ENCODE peak calls at places on chromosome 13, in six cellular contexts. L is fibroblast of pulmonary artery, T is lung, N is foreskin fibroblast, C is cardiac muscle cell, H is PC-9. O is an unnamed sample.

GRCh38 chr13:33676700-33677048 is 141.3 kb upstream of the RFC3 start:
- DNase-seq in L (peak; percentile 67), T (peak; percentile 53), N (peak; percentile 47), C (peak; percentile 76), H (no peak), O (peak; percentile 43)

GRCh38 chr13:64158910-64159309 is 2743.3 kb upstream of the PCDH20 start:
- DNase-seq in L (peak; percentile 74), T (no peak), N (peak; percentile 37), C (peak; percentile 62), H (no peak), O (no peak)

GRCh38 chr13:44249439-44249838 is 124.2 kb upstream of the SERP2 start:
- DNase-seq in L (peak; percentile 77), T (no peak), N (peak; percentile 74), C (peak; percentile 85), H (no peak), O (peak; percentile 58)

GRCh38 chr13:34254366-34254765 is 436.4 kb downstream of the RFC3 start:
- DNase-seq in L (no peak), T (no peak), N (peak; percentile 6), C (no peak), H (no peak), O (no peak)

GRCh38 chr13:28606466-28606865 is 52.5 kb upstream of the POMP start:
- DNase-seq in L (peak; percentile 23), T (no peak), N (no peak), C (no peak), H (no peak), O (no peak)

GRCh38 chr13:42660367-42660965 is 86.5 kb downstream of the TNFSF11 start:
- DNase-seq in L (peak; percentile 51), T (no peak), N (peak; percentile 6), C (peak; percentile 54), H (no peak), O (peak; percentile 32)

GRCh38 chr13:51479199-51479523 is 26.3 kb upstream of the INTS6 start:
- DNase-seq in L (peak; percentile 53), T (no peak), N (peak; percentile 36), C (peak; percentile 25), H (no peak), O (no peak)

GRCh38 chr13:23673867-23674605 is 103.8 kb downstream of the TNFRSF19 start:
- DNase-seq in L (no peak), T (no peak), N (no peak), C (no peak), H (no peak), O (no peak)

GRCh38 chr13:46198794-46199193 is 12.9 kb upstream of the LRRC63 start:
- DNase-seq in L (no peak), T (no peak), N (no peak), C (no peak), H (no peak), O (no peak)

GRCh38 chr13:26601669-26602068 is 44.2 kb downstream of the WASF3 start:
- DNase-seq in L (peak; percentile 24), T (no peak), N (peak; percentile 41), C (peak; percentile 40), H (no peak), O (no peak)

GRCh38 chr13:100836696-100837095 is 162.1 kb upstream of the TMTC4 start:
- DNase-seq in L (peak; percentile 26), T (no peak), N (no peak), C (peak; percentile 5), H (no peak), O (no peak)

GRCh38 chr13:35162420-35162819 is 220.3 kb downstream of the NBEA start:
- DNase-seq in L (no peak), T (no peak), N (no peak), C (no peak), H (no peak), O (no peak)

GRCh38 chr13:108086678-108087077 is 128.7 kb downstream of the LIG4 start:
- DNase-seq in L (peak; percentile 12), T (no peak), N (no peak), C (no peak), H (peak; percentile 9), O (no peak)

GRCh38 chr13:33181264-33181663 is 104.3 kb downstream of the STARD13 start:
- DNase-seq in L (no peak), T (no peak), N (no peak), C (no peak), H (no peak), O (peak; percentile 63)

GRCh38 chr13:99717959-99718674 is 216.8 kb downstream of the TM9SF2 start:
- DNase-seq in L (no peak), T (no peak), N (no peak), C (no peak), H (no peak), O (no peak)
- H3K4me3 ChIP-seq in L (no peak overlapping the region), T (no peak overlapping the region), N (no peak overlapping the region), C (no peak overlapping the region), H (no peak overlapping the region), O (no peak overlapping the region)

GRCh38 chr13:24887759-24888158 is 123.8 kb downstream of the RNF17 start:
- DNase-seq in L (no peak), T (no peak), N (no peak), C (no peak), H (no peak), O (no peak)

GRCh38 chr13:24891476-24892108 is 127.6 kb downstream of the RNF17 start:
- DNase-seq in L (no peak), T (no peak), N (no peak), C (no peak), H (no peak), O (no peak)

GRCh38 chr13:24890256-24890655 is 126.3 kb downstream of the RNF17 start:
- DNase-seq in L (no peak), T (no peak), N (no peak), C (no peak), H (no peak), O (no peak)

GRCh38 chr13:24892844-24893243 is 128.9 kb downstream of the RNF17 start:
- DNase-seq in L (no peak), T (no peak), N (no peak), C (no peak), H (no peak), O (no peak)

GRCh38 chr13:24888291-24888931 is 124.4 kb downstream of the RNF17 start:
- DNase-seq in L (no peak), T (no peak), N (no peak), C (no peak), H (no peak), O (no peak)
- TF ChIP-seq CTCF in L (no peak), T (no peak), N (no peak), C (no peak), H (no peak), O (no peak)

GRCh38 chr13:49497272-49497671 is 1.5 kb downstream of the PHF11 start:
- DNase-seq in L (no peak), T (no peak), N (no peak), C (no peak), H (no peak), O (no peak)

GRCh38 chr13:49495783-49496762 is at the start of gene PHF11:
- DNase-seq in L (peak; percentile 66), T (peak; percentile 87), N (peak; percentile 73), C (peak; percentile 75), H (peak; percentile 68), O (no peak)

GRCh38 chr13:49498211-49498610 is 2.5 kb downstream of the PHF11 start:
- DNase-seq in L (no peak), T (no peak), N (no peak), C (no peak), H (no peak), O (no peak)

GRCh38 chr13:49499889-49500660 is 4.3 kb downstream of the PHF11 start:
- DNase-seq in L (peak; percentile 58), T (no peak), N (peak; percentile 49), C (peak; percentile 69), H (no peak), O (no peak)

GRCh38 chr13:49494645-49495044 is 1.1 kb upstream of the PHF11 start:
- DNase-seq in L (no peak), T (no peak), N (no peak), C (no peak), H (no peak), O (no peak)
- H3K4me3 ChIP-seq in L (peak overlapping the region; percentile 61), T (no peak overlapping the region), N (peak overlapping the region; percentile 70), C (no peak overlapping the region), H (peak overlapping the region; percentile 64), O (no peak overlapping the region)

DNA sequence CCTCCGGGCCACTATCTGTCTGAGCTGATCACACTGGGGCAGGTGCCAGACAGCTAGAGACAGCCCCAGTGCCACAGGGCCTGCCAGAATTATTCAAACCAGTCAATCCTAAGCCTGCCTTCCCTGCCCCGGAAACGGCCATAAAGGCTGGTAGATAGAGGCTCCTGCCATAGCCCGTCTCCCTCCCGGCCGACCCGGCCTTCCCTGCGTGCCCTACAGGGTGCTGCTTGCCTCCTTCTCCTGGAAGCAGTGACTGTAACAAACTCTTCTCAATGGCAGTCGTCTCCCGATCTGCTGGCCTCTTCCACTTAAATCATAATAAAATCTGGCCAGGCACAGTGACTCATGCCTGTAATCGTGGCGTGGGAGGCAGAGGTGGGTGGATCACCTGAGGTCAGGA is 158.6 kb upstream of the SOX1 start:
- DNase-seq in L (no peak), T (no peak), N (no peak), C (no peak), H (no peak), O (no peak)
- TF ChIP-seq CTCF in L (no peak), T (no peak), N (no peak), C (no peak), H (no peak), O (no peak)

GRCh38 chr13:110414283-110414682 is 107.2 kb downstream of the COL4A2 start:
- DNase-seq in L (no peak), T (no peak), N (no peak), C (no peak), H (no peak), O (no peak)

GRCh38 chr13:110413311-110414040 is 106.4 kb downstream of the COL4A2 start:
- DNase-seq in L (no peak), T (no peak), N (no peak), C (no peak), H (no peak), O (no peak)

GRCh38 chr13:110417537-110417908 is 110.4 kb downstream of the COL4A2 start:
- DNase-seq in L (no peak), T (no peak), N (no peak), C (no peak), H (no peak), O (no peak)

GRCh38 chr13:110415669-110416068 is 108.6 kb downstream of the COL4A2 start:
- DNase-seq in L (no peak), T (no peak), N (no peak), C (no peak), H (peak; percentile 11), O (no peak)

DNA sequence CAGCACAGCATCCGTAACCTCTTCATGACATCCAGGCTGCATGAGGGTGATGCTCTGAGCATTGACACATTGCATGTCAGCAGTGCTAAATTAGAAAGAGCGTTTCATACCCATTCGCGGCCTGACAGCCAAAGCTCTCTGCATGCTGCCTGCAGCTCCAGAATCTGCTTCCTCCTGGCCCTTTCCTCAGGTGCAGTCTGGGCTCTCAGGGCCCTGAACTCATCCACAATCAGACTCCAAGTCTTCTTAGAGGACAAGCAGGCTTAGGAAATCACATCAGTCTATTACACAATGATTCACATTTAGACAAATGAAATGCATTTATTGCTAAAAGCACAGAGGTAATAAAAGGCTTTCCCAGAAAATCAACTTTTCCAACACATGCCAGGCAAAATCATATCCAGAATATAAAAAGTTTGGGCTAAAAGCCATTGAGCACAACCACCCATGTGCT is 109.1 kb downstream of the COL4A2 start:
- DNase-seq in L (peak; percentile 66), T (no peak), N (no peak), C (peak; percentile 50), H (no peak), O (no peak)
- H3K4me3 ChIP-seq in L (no peak overlapping the region), T (no peak overlapping the region), N (no peak overlapping the region), C (no peak overlapping the region), H (no peak overlapping the region), O (no peak overlapping the region)

O was measured in LNCaP clone FGC.